ENCODE peak calls at places on chromosome 12, in eight cellular contexts. One of them, this sample, is unnamed.

GRCh38 chr12:67326637-67327036 is 57.5 kb downstream of the CAND1 start:
- DNase-seq in dorsolateral prefrontal cortex: no peak
- DNase-seq in GM19239: no peak
- DNase-seq in 8988T: no peak
- DNase-seq in endothelial cell: no peak
- DNase-seq in COR-L47: no peak
- DNase-seq in AML-193: no peak
- DNase-seq in stimulated activated CD8-positive, alpha-beta memory T cell treated with anti-CD3 and anti-CD28 coated beads, Interleukin-4, amount 100 ng/mL, for 1 hour: no peak
- DNase-seq in this sample: no peak

GRCh38 chr12:102958073-102958829 is 777 bp downstream of the ASCL1 start:
- DNase-seq in dorsolateral prefrontal cortex: no peak
- DNase-seq in GM19239: no peak
- DNase-seq in 8988T: no peak
- DNase-seq in endothelial cell: peak
- DNase-seq in COR-L47: no peak
- DNase-seq in AML-193: no peak
- DNase-seq in stimulated activated CD8-positive, alpha-beta memory T cell treated with anti-CD3 and anti-CD28 coated beads, Interleukin-4, amount 100 ng/mL, for 1 hour: no peak
- DNase-seq in this sample: peak

GRCh38 chr12:62931481-62931880 is 3.5 kb downstream of the PPM1H start:
- DNase-seq in dorsolateral prefrontal cortex: no peak
- DNase-seq in GM19239: no peak
- DNase-seq in 8988T: no peak
- DNase-seq in endothelial cell: no peak
- DNase-seq in COR-L47: no peak
- DNase-seq in AML-193: peak
- DNase-seq in stimulated activated CD8-positive, alpha-beta memory T cell treated with anti-CD3 and anti-CD28 coated beads, Interleukin-4, amount 100 ng/mL, for 1 hour: no peak
- DNase-seq in this sample: no peak

GRCh38 chr12:88703790-88704189 is 123.5 kb upstream of the KITLG start:
- DNase-seq in dorsolateral prefrontal cortex: no peak
- DNase-seq in GM19239: no peak
- DNase-seq in 8988T: no peak
- DNase-seq in endothelial cell: no peak
- DNase-seq in COR-L47: no peak
- DNase-seq in AML-193: no peak
- DNase-seq in stimulated activated CD8-positive, alpha-beta memory T cell treated with anti-CD3 and anti-CD28 coated beads, Interleukin-4, amount 100 ng/mL, for 1 hour: no peak
- DNase-seq in this sample: no peak

GRCh38 chr12:88401153-88401552 is 179.1 kb downstream of the KITLG start:
- DNase-seq in dorsolateral prefrontal cortex: no peak
- DNase-seq in GM19239: no peak
- DNase-seq in 8988T: no peak
- DNase-seq in endothelial cell: no peak
- DNase-seq in COR-L47: no peak
- DNase-seq in AML-193: no peak
- DNase-seq in stimulated activated CD8-positive, alpha-beta memory T cell treated with anti-CD3 and anti-CD28 coated beads, Interleukin-4, amount 100 ng/mL, for 1 hour: no peak
- DNase-seq in this sample: no peak

GRCh38 chr12:15984963-15985362 is 73.8 kb downstream of the DERA start:
- DNase-seq in dorsolateral prefrontal cortex: no peak
- DNase-seq in GM19239: no peak
- DNase-seq in 8988T: no peak
- DNase-seq in endothelial cell: no peak
- DNase-seq in COR-L47: no peak
- DNase-seq in AML-193: no peak
- DNase-seq in stimulated activated CD8-positive, alpha-beta memory T cell treated with anti-CD3 and anti-CD28 coated beads, Interleukin-4, amount 100 ng/mL, for 1 hour: no peak
- DNase-seq in this sample: no peak

GRCh38 chr12:126389215-126389841 is 1324.1 kb downstream of the AACS start:
- DNase-seq in dorsolateral prefrontal cortex: peak
- DNase-seq in GM19239: no peak
- DNase-seq in 8988T: no peak
- DNase-seq in endothelial cell: no peak
- DNase-seq in COR-L47: no peak
- DNase-seq in AML-193: no peak
- DNase-seq in stimulated activated CD8-positive, alpha-beta memory T cell treated with anti-CD3 and anti-CD28 coated beads, Interleukin-4, amount 100 ng/mL, for 1 hour: no peak
- DNase-seq in this sample: no peak

GRCh38 chr12:128842579-128842978 is 10.7 kb upstream of the GLT1D1 start:
- DNase-seq in dorsolateral prefrontal cortex: no peak
- DNase-seq in GM19239: no peak
- DNase-seq in 8988T: no peak
- DNase-seq in endothelial cell: no peak
- DNase-seq in COR-L47: no peak
- DNase-seq in AML-193: no peak
- DNase-seq in stimulated activated CD8-positive, alpha-beta memory T cell treated with anti-CD3 and anti-CD28 coated beads, Interleukin-4, amount 100 ng/mL, for 1 hour: no peak
- DNase-seq in this sample: no peak

GRCh38 chr12:78959556-78959955 is 95.0 kb downstream of the SYT1 start:
- DNase-seq in dorsolateral prefrontal cortex: no peak
- DNase-seq in GM19239: no peak
- DNase-seq in 8988T: no peak
- DNase-seq in endothelial cell: no peak
- DNase-seq in COR-L47: no peak
- DNase-seq in AML-193: no peak
- DNase-seq in stimulated activated CD8-positive, alpha-beta memory T cell treated with anti-CD3 and anti-CD28 coated beads, Interleukin-4, amount 100 ng/mL, for 1 hour: no peak
- DNase-seq in this sample: no peak

GRCh38 chr12:107318804-107319535 is 225.6 kb upstream of the CRY1 start:
- DNase-seq in dorsolateral prefrontal cortex: no peak
- DNase-seq in GM19239: no peak
- DNase-seq in 8988T: peak
- DNase-seq in endothelial cell: peak
- DNase-seq in COR-L47: peak
- DNase-seq in AML-193: no peak
- DNase-seq in stimulated activated CD8-positive, alpha-beta memory T cell treated with anti-CD3 and anti-CD28 coated beads, Interleukin-4, amount 100 ng/mL, for 1 hour: no peak
- DNase-seq in this sample: no peak

GRCh38 chr12:10395390-10395998 is 5.7 kb upstream of the KLRK1 start:
- DNase-seq in dorsolateral prefrontal cortex: no peak
- DNase-seq in GM19239: no peak
- DNase-seq in 8988T: no peak
- DNase-seq in endothelial cell: no peak
- DNase-seq in COR-L47: no peak
- DNase-seq in AML-193: peak
- DNase-seq in stimulated activated CD8-positive, alpha-beta memory T cell treated with anti-CD3 and anti-CD28 coated beads, Interleukin-4, amount 100 ng/mL, for 1 hour: no peak
- DNase-seq in this sample: no peak

This sample was measured in GM12892.